ENCODE peak calls at places on chromosomes 13 and 19, in four cellular contexts. Z is cardiac fibroblast; Y is pancreas; Q is CD8-positive, alpha-beta T cell. T is an unnamed sample.

GRCh38 chr19:44869728-44870470 is 21.2 kb upstream of the TOMM40 start:
- DNase-seq in Z (peak), Y (no peak), Q (no peak), T (no peak)

GRCh38 chr13:92804346-92804745 is 422.3 kb upstream of the GPC6 start:
- DNase-seq in Z (peak), Y (no peak), Q (no peak), T (no peak)

GRCh38 chr19:32642771-32643170 is 32.2 kb downstream of the ANKRD27 start:
- DNase-seq in Z (no peak), Y (no peak), Q (peak), T (no peak)

GRCh38 chr19:9431475-9431874 is 3.9 kb downstream of the ZNF266 start:
- DNase-seq in Z (peak), Y (no peak), Q (no peak), T (no peak)

GRCh38 chr13:97440598-97440997 is 6.6 kb downstream of the RAP2A start:
- DNase-seq in Z (peak), Y (no peak), Q (no peak), T (no peak)

GRCh38 chr19:4267101-4267900 is 11.8 kb upstream of the SHD start:
- DNase-seq in Z (peak), Y (peak), Q (peak), T (no peak)

GRCh38 chr19:42113641-42114348 is 18.5 kb downstream of the POU2F2 start:
- DNase-seq in Z (peak), Y (no peak), Q (no peak), T (peak)

GRCh38 chr13:40406405-40407138 is 259.9 kb downstream of the FOXO1 start:
- DNase-seq in Z (peak), Y (no peak), Q (no peak), T (no peak)

GRCh38 chr19:55441692-55442321 is 1.3 kb downstream of the SHISA7 start:
- DNase-seq in Z (no peak), Y (no peak), Q (no peak), T (no peak)

GRCh38 chr13:76210262-76210661 is 574.1 kb downstream of the LMO7 start:
- DNase-seq in Z (peak), Y (no peak), Q (no peak), T (no peak)
- TF ChIP-seq CTCF in Z (no peak), Y (no peak), Q (no peak), T (no peak)

GRCh38 chr19:52637718-52638585 is at the start of gene ZNF83:
- DNase-seq in Z (peak), Y (peak), Q (peak), T (peak)

GRCh38 chr19:52635786-52636570 is 2.2 kb downstream of the ZNF83 start:
- DNase-seq in Z (no peak), Y (no peak), Q (no peak), T (no peak)

GRCh38 chr19:52640916-52641315 is 2.8 kb upstream of the ZNF83 start:
- DNase-seq in Z (no peak), Y (no peak), Q (no peak), T (peak)

GRCh38 chr19:52638601-52639000 is 446 bp upstream of the ZNF83 start:
- DNase-seq in Z (no peak), Y (peak), Q (no peak), T (no peak)
- H3K4me3 ChIP-seq in Z (peak), Y (peak), Q (peak), T (peak)

DNA sequence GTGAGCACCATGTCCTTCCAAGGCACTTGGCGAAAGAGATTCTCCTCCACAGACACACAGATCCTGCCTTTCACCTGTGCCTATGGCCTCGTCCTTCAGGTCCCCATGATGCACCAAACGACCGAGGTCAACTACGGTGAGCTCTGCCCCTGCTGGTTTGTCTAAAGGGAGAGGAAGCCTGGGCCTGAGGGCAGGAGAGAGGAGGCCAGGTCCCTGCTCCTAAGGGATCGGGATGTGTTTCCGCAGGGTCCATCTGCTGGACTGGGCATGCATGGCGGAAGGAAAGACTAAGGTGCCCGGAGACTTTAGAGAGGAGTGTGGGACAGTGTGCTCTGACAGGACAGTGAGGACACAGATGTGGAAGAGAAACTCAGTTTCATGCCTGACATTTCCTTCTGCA is 7.6 kb downstream of the SERPINE3 start:
- DNase-seq in Z (no peak), Y (no peak), Q (no peak), T (no peak)
- TF ChIP-seq CTCF in Z (no peak), Y (no peak), Q (no peak), T (no peak)

DNA sequence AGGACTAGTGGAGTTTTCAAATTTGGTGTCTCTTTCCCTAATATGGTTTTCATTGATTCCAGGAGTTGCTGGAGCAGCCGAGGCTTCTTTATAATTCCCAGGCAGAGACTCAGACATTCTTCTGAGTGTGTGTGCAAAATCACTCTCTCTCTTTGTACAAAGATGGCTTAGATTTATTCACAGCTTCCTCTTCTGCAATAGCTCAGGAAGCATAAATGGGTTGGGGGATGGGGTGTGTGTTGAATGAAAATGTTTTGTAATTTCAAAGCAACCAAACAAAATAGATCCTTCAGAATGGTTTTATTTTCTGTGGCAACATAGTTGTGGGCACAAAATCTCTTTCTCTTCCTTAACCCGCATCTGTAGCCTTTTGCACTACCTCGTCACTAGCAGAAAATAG is 66.5 kb downstream of the CBY2 start:
- DNase-seq in Z (no peak), Y (no peak), Q (no peak), T (no peak)
- H3K4me3 ChIP-seq in Z (no peak), Y (no peak), Q (no peak), T (no peak)

GRCh38 chr13:29428310-29428991 is 167.0 kb downstream of the SLC7A1 start:
- DNase-seq in Z (peak), Y (no peak), Q (no peak), T (no peak)
- TF ChIP-seq CTCF in Z (no peak), Y (no peak), Q (no peak), T (no peak)

GRCh38 chr13:21672811-21673591 is 2.1 kb downstream of the FGF9 start:
- DNase-seq in Z (no peak), Y (no peak), Q (no peak), T (no peak)

GRCh38 chr13:21673592-21674270 is 2.9 kb downstream of the FGF9 start:
- DNase-seq in Z (peak), Y (peak), Q (no peak), T (peak)

GRCh38 chr13:21675095-21676007 is 4.5 kb downstream of the FGF9 start:
- DNase-seq in Z (no peak), Y (peak), Q (no peak), T (no peak)

GRCh38 chr13:21676611-21677021 is 5.7 kb downstream of the FGF9 start:
- DNase-seq in Z (no peak), Y (peak), Q (no peak), T (no peak)

DNA sequence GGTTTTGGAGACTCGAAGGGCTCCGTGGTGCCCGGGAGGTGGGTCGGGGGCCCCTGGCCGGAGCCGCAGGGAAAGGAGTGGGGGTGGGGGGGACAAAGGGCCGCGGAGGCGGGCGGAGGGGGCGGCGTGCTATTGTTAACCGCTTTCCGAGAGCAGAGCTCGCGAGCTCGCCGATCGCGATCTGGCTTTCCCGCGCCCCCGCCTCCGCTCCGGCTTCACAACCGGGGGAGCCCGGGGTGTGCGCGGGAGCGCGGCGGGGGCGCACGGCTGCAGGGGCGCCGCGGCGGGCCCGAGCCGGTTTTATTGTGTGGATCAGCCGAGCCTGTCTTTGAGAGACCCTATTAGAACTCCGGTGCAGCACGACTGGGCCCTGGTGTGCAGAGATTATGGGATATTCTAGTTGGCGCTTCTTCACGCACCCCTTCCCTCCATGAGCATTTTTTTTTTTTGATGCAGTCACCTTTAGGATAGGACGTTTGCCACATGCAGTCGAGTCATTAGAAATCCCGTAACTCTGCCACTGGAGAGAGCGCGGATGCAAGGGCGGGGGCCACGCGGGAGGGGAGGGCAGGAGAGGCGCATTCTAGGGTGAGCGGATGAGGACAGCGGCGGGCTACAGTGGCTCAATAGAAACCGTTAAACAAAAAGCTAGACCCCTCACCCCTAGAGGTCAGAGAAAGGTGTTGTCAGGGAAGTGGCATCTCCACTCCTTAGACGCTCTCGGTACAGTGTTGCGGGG is 3.6 kb downstream of the FGF9 start:
- DNase-seq in Z (no peak), Y (no peak), Q (no peak), T (no peak)
- H3K4me3 ChIP-seq in Z (peak), Y (peak), Q (peak), T (peak)

GRCh38 chr19:50061650-50062049 is 35.8 kb downstream of the ZNF473 start:
- DNase-seq in Z (no peak), Y (no peak), Q (no peak), T (no peak)
- TF ChIP-seq CTCF in Z (no peak), Y (no peak), Q (no peak), T (no peak)

GRCh38 chr19:51372649-51373504 is at the start of gene NKG7:
- DNase-seq in Z (no peak), Y (no peak), Q (peak), T (peak)

GRCh38 chr19:51371186-51371690 is 1.2 kb downstream of the NKG7 start:
- DNase-seq in Z (no peak), Y (no peak), Q (no peak), T (no peak)

GRCh38 chr19:51368366-51369282 is at the start of gene CLDND2:
- DNase-seq in Z (no peak), Y (peak), Q (no peak), T (no peak)

GRCh38 chr19:51370230-51370629 is 1.4 kb upstream of the CLDND2 start:
- DNase-seq in Z (no peak), Y (no peak), Q (no peak), T (no peak)

DNA sequence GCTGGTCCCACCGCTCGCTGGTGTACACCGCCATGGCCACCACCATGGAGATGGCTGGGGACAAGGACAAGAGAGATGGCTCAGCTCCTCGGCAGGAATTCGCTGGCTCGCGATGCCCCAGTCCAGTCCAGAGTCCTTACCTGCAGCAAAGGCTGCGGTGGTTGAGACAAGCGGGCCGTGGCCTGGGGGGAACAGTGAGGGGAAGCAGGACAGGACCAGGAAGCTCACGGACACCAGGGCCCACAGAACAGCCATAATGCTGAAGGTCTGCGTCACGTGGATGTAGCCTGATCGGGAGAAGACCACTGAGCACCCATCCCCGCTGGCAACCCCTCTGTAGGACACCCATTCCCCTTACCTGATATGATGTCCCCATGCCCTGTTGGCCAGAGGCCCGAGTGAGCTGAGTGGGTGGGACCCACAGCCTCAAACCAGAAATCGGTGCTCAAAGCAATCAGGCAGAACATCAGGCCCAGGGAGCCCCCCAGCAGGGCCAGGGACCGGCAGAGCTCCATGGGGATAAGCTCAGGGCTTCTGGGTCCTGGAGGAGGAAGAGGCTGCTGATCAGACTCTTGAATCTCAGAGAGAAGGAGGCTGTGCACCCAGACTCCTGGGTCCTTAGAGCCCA is 319 bp downstream of the NKG7 start:
- DNase-seq in Z (no peak), Y (no peak), Q (no peak), T (no peak)
- H3K4me3 ChIP-seq in Z (no peak), Y (no peak), Q (peak), T (no peak)

T was measured in GM06990.